ENCODE peak calls at places on chromosomes 13 and 19, in six cellular contexts. B is activated CD4-positive, alpha-beta T cell treated with anti-CD3 and anti-CD28 coated beads, Interleukin-2, amount 50 U/mL, for 48 hours; H is left ventricle myocardium inferior; E is GM23338; N is A549; Z is AG04449. A is an unnamed sample.

GRCh38 chr13:76828316-76828741 is 57.9 kb downstream of the KCTD12 start:
- DNase-seq in B (no peak), H (no peak), E (no peak), N (no peak), Z (no peak), A (no peak)

GRCh38 chr19:16069813-16070365 is 6.4 kb upstream of the TPM4 start:
- DNase-seq in B (no peak), H (no peak), E (no peak), N (no peak), Z (no peak), A (no peak)

GRCh38 chr19:42226886-42227285 is 6.8 kb downstream of the ZNF526 start:
- DNase-seq in B (no peak), H (no peak), E (no peak), N (no peak), Z (no peak), A (peak)

GRCh38 chr19:39211731-39212376 is 7.8 kb upstream of the SYCN start:
- DNase-seq in B (no peak), H (no peak), E (no peak), N (peak), Z (no peak), A (no peak)

GRCh38 chr13:24339937-24340607 is 30.7 kb downstream of the C1QTNF9 start:
- DNase-seq in B (no peak), H (no peak), E (peak), N (no peak), Z (no peak), A (no peak)

GRCh38 chr13:109790951-109791605 is 4.7 kb upstream of the IRS2 start:
- DNase-seq in B (no peak), H (no peak), E (peak), N (peak), Z (no peak), A (no peak)

GRCh38 chr19:17560205-17560595 is 4.8 kb downstream of the COLGALT1 start:
- DNase-seq in B (no peak), H (no peak), E (no peak), N (peak), Z (no peak), A (peak)

GRCh38 chr13:98275711-98276171 is 98.7 kb upstream of the RNF113B start:
- DNase-seq in B (no peak), H (no peak), E (no peak), N (no peak), Z (no peak), A (no peak)

GRCh38 chr19:43439183-43440063 is 24.7 kb downstream of the TEX101 start:
- DNase-seq in B (no peak), H (no peak), E (no peak), N (peak), Z (no peak), A (peak)

GRCh38 chr19:55132453-55133129 is 15.2 kb upstream of the PPP1R12C start:
- DNase-seq in B (no peak), H (no peak), E (peak), N (no peak), Z (no peak), A (no peak)

GRCh38 chr19:2242092-2242537 is 5.5 kb downstream of the SF3A2 start:
- DNase-seq in B (no peak), H (no peak), E (no peak), N (no peak), Z (no peak), A (no peak)

GRCh38 chr19:47679922-47680857 is 33.0 kb upstream of the EHD2 start:
- DNase-seq in B (no peak), H (no peak), E (no peak), N (no peak), Z (no peak), A (no peak)

GRCh38 chr13:41071775-41072174 is 10.5 kb downstream of the WBP4 start:
- DNase-seq in B (no peak), H (no peak), E (no peak), N (no peak), Z (no peak), A (no peak)

GRCh38 chr19:2034729-2035589 is 16.1 kb downstream of the MKNK2 start:
- DNase-seq in B (peak), H (no peak), E (peak), N (peak), Z (no peak), A (no peak)

GRCh38 chr19:39596911-39597310 is 5.4 kb upstream of the LGALS13 start:
- DNase-seq in B (no peak), H (no peak), E (no peak), N (no peak), Z (no peak), A (no peak)

GRCh38 chr19:2080336-2080988 is 15.7 kb downstream of the MOB3A start:
- DNase-seq in B (no peak), H (no peak), E (no peak), N (no peak), Z (no peak), A (no peak)

GRCh38 chr19:50431343-50432220 is 1.1 kb upstream of the MYBPC2 start:
- DNase-seq in B (peak), H (peak), E (peak), N (peak), Z (no peak), A (peak)

GRCh38 chr19:47494211-47494547 is 10.2 kb upstream of the KPTN start:
- DNase-seq in B (no peak), H (no peak), E (no peak), N (no peak), Z (no peak), A (no peak)

GRCh38 chr19:38194061-38194701 is 29.8 kb downstream of the DPF1 start:
- DNase-seq in B (no peak), H (no peak), E (no peak), N (peak), Z (no peak), A (no peak)

GRCh38 chr19:43504426-43505185 is at the start of gene PHLDB3:
- DNase-seq in B (no peak), H (no peak), E (peak), N (no peak), Z (no peak), A (no peak)

GRCh38 chr13:43664700-43665191 is 122.0 kb downstream of the ENOX1 start:
- DNase-seq in B (no peak), H (peak), E (peak), N (peak), Z (peak), A (peak)

GRCh38 chr19:40662925-40663711 is 27.3 kb downstream of the NUMBL start:
- DNase-seq in B (peak), H (peak), E (peak), N (peak), Z (no peak), A (peak)

GRCh38 chr19:20247016-20247683 is 80.1 kb downstream of the ZNF486 start:
- DNase-seq in B (peak), H (peak), E (peak), N (no peak), Z (no peak), A (no peak)

GRCh38 chr13:29583073-29583785 is 12.3 kb downstream of the SLC7A1 start:
- DNase-seq in B (no peak), H (no peak), E (no peak), N (peak), Z (no peak), A (peak)

GRCh38 chr19:45423589-45424190 is at the start of gene ERCC1:
- DNase-seq in B (peak), H (peak), E (peak), N (peak), Z (no peak), A (peak)

GRCh38 chr19:49712397-49712859 is 21.5 kb downstream of the CPT1C start:
- DNase-seq in B (no peak), H (peak), E (peak), N (peak), Z (no peak), A (peak)

GRCh38 chr13:48570225-48570828 is 37.4 kb upstream of the RCBTB2 start:
- DNase-seq in B (no peak), H (no peak), E (no peak), N (no peak), Z (no peak), A (no peak)

GRCh38 chr19:31092189-31092753 is 257.0 kb downstream of the TSHZ3 start:
- DNase-seq in B (no peak), H (no peak), E (no peak), N (no peak), Z (no peak), A (no peak)

GRCh38 chr19:19304186-19304975 is 15.9 kb downstream of the SUGP1 start:
- DNase-seq in B (no peak), H (peak), E (no peak), N (no peak), Z (no peak), A (no peak)

GRCh38 chr13:109862627-109863026 is 76.2 kb upstream of the IRS2 start:
- DNase-seq in B (no peak), H (no peak), E (no peak), N (no peak), Z (no peak), A (peak)

GRCh38 chr13:26497991-26498423 is 59.5 kb upstream of the WASF3 start:
- DNase-seq in B (no peak), H (no peak), E (no peak), N (no peak), Z (peak), A (peak)

GRCh38 chr19:7176792-7177191 is 107.3 kb downstream of the ZNF557 start:
- DNase-seq in B (no peak), H (no peak), E (no peak), N (no peak), Z (no peak), A (no peak)